ENCODE peak calls at places on chromosomes 4 and X, in five cellular contexts. V is stomach, C is transverse colon, O is prostate gland, J is breast epithelium. W is an unnamed sample. For H3K36me3, the result is how much of the 10 kb centered on the place peaks cover.

GRCh38 chr4:24203896-24204295 is 314.0 kb upstream of the PPARGC1A start:
- DNase-seq in V (no peak), C (no peak), O (no peak), J (no peak), W (no peak)

GRCh38 chrX:132631579-132632232 is 142.9 kb upstream of the MBNL3 start:
- DNase-seq in V (no peak), C (no peak), O (no peak), J (no peak), W (no peak)

GRCh38 chr4:86942185-86942666 is 7.4 kb downstream of the AFF1 start:
- DNase-seq in V (no peak), C (no peak), O (no peak), J (no peak), W (no peak)

GRCh38 chr4:105556175-105556574 is 3.8 kb downstream of the ARHGEF38 start:
- DNase-seq in V (no peak), C (no peak), O (no peak), J (no peak), W (no peak)

GRCh38 chr4:184392748-184393334 is 81.5 kb downstream of the IRF2 start:
- DNase-seq in V (no peak), C (no peak), O (no peak), J (no peak), W (no peak)

GRCh38 chrX:42020225-42020624 is 96.9 kb upstream of the CASK start:
- DNase-seq in V (no peak), C (no peak), O (no peak), J (no peak), W (no peak)

GRCh38 chr4:81360722-81361121 is 111.0 kb downstream of the RASGEF1B start:
- DNase-seq in V (no peak), C (no peak), O (no peak), J (no peak), W (no peak)

GRCh38 chrX:97685753-97686152 is 802.0 kb downstream of the RPA4 start:
- DNase-seq in V (no peak), C (no peak), O (no peak), J (no peak), W (no peak)

GRCh38 chrX:105282077-105282476 is 61.6 kb upstream of the TEX13A start:
- DNase-seq in V (no peak), C (no peak), O (no peak), J (no peak), W (no peak)

GRCh38 chr4:87521757-87522374 is 7.3 kb downstream of the SPARCL1 start:
- DNase-seq in V (no peak), C (no peak), O (peak), J (no peak), W (no peak)

GRCh38 chr4:25051534-25051933 is 20.8 kb upstream of the LGI2 start:
- DNase-seq in V (no peak), C (no peak), O (no peak), J (no peak), W (no peak)

DNA sequence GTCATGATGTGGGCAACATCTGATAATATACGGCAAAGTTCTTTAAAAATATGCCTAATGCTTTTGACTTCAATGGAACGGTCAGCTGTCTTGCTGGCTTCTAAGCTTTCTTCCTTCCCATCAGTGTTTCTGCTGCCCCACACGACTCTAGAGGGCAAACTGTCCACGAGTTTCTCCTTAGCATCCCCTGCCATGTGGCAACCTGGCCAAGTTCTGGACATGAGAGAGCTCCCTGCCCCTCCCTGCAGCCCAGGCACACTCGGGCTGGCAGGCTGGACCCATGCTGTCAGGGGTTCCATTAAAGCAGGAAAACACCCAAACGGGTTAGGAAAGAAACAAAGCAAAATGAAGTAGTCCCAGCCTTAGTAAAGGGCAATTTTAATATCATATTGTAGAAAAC is 38.8 kb downstream of the KDR start:
- DNase-seq in V (no peak), C (no peak), O (no peak), J (no peak), W (no peak)
- H3K36me3 ChIP-seq in V (under half), C (under half), O (under half), J (under half), W (under half)

DNA sequence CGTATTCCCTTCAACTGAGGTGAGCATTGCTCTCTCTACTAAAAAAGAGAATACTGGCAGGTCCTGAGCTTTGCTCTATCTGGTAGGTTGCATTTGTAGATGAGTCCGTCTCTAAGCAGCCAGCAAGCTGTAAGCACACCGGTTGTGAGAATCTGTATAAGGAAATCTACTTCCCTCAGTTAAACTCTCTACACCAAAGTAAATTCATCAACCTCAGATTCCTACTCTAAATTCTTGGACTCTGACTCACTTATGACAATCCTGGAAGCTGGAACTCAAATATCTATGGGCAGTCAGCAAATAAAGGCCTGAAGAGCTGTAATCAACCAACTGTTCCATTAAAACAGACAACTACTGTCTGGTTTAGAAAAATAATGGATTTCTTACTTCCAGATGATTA is 37.9 kb downstream of the FAT1 start:
- DNase-seq in V (no peak), C (no peak), O (no peak), J (no peak), W (no peak)
- TF ChIP-seq POLR2AphosphoS5 in V (no peak), C (no peak), O (peak), J (no peak), W (no peak)

GRCh38 chr4:119641765-119642164 is 13.2 kb upstream of the PDE5A start:
- DNase-seq in V (no peak), C (no peak), O (no peak), J (no peak), W (no peak)
- H3K36me3 ChIP-seq in V (under half), C (under half), O (under half), J (under half), W (under half)

GRCh38 chr4:149166886-149167285 is 648.8 kb downstream of the IQCM start:
- DNase-seq in V (no peak), C (no peak), O (no peak), J (no peak), W (no peak)

GRCh38 chr4:149161247-149161646 is 654.4 kb downstream of the IQCM start:
- DNase-seq in V (no peak), C (no peak), O (no peak), J (no peak), W (no peak)

GRCh38 chr4:149168645-149169044 is 647.0 kb downstream of the IQCM start:
- DNase-seq in V (no peak), C (no peak), O (no peak), J (no peak), W (no peak)

GRCh38 chr4:149164282-149164681 is 651.4 kb downstream of the IQCM start:
- DNase-seq in V (no peak), C (no peak), O (no peak), J (no peak), W (no peak)

DNA sequence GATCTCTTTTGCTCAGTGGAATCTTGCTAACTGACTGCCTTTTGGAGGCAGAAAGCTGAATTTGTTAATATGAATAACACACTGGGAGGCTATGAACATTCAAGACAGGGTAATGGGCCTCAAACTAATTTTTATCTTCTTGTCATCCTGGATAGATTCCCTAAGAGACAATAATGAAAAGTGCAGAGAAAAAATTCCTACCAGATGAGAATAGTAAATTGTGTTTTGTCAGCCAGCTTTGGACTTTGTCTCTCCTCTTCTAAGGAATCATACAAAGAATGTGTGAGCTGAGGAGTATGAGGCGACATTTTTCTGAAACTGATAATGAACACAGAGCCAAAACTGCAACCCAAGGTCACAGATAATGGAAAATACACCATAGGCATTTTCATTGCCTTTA is 649.3 kb downstream of the IQCM start:
- DNase-seq in V (no peak), C (no peak), O (no peak), J (no peak), W (no peak)
- TF ChIP-seq POLR2AphosphoS5 in V (no peak), C (no peak), O (no peak), J (no peak), W (no peak)